ENCODE peak calls at places on chromosomes 6 and 20, in five cellular contexts. R is brain microvascular endothelial cell, W is GM23338, M is heart left ventricle, A is right lobe of liver. L is an unnamed sample.

GRCh38 chr20:34976286-34976685 is 20.6 kb downstream of the MYH7B start:
- DNase-seq in R (no peak), W (no peak), M (no peak), A (peak; percentile 20), L (no peak)

GRCh38 chr6:37819802-37820712 is 530 bp downstream of the ZFAND3 start:
- DNase-seq in R (peak; percentile 32), W (peak; percentile 69), M (peak; percentile 70), A (peak; percentile 79), L (peak; percentile 79)

GRCh38 chr20:16069416-16070010 is 503.7 kb downstream of the KIF16B start:
- DNase-seq in R (no peak), W (no peak), M (no peak), A (no peak), L (no peak)

GRCh38 chr20:60050193-60050960 is 92.2 kb downstream of the CDH26 start:
- DNase-seq in R (no peak), W (peak; percentile 82), M (no peak), A (no peak), L (no peak)

GRCh38 chr20:3646067-3646440 is 17.1 kb downstream of the GFRA4 start:
- DNase-seq in R (peak; percentile 53), W (no peak), M (no peak), A (no peak), L (no peak)

GRCh38 chr20:35578469-35578868 is 36.6 kb downstream of the ERGIC3 start:
- DNase-seq in R (no peak), W (no peak), M (no peak), A (no peak), L (peak; percentile 6)

GRCh38 chr20:2219481-2220006 is 76.3 kb upstream of the TGM3 start:
- DNase-seq in R (no peak), W (no peak), M (no peak), A (no peak), L (no peak)

GRCh38 chr6:53279301-53279700 is 69.4 kb downstream of the ELOVL5 start:
- DNase-seq in R (no peak), W (no peak), M (no peak), A (no peak), L (no peak)

GRCh38 chr20:31908424-31908823 is 38.0 kb downstream of the TTLL9 start:
- DNase-seq in R (no peak), W (no peak), M (no peak), A (no peak), L (no peak)

GRCh38 chr6:158377866-158378265 is 65.6 kb downstream of the TULP4 start:
- DNase-seq in R (peak; percentile 48), W (no peak), M (no peak), A (no peak), L (no peak)

GRCh38 chr20:20083796-20084195 is 31.5 kb downstream of the CFAP61 start:
- DNase-seq in R (no peak), W (peak; percentile 82), M (no peak), A (no peak), L (no peak)

GRCh38 chr20:14992071-14992654 is 654.8 kb upstream of the FLRT3 start:
- DNase-seq in R (peak; percentile 11), W (no peak), M (no peak), A (no peak), L (no peak)

GRCh38 chr6:111925296-111925695 is 52.0 kb upstream of the FYN start:
- DNase-seq in R (peak; percentile 68), W (no peak), M (no peak), A (no peak), L (no peak)

GRCh38 chr6:106496791-106497190 is 132.5 kb downstream of the RTN4IP1 start:
- DNase-seq in R (no peak), W (no peak), M (no peak), A (no peak), L (peak; percentile 72)

GRCh38 chr6:109644131-109644530 is 46.9 kb downstream of the AK9 start:
- DNase-seq in R (no peak), W (no peak), M (no peak), A (no peak), L (no peak)

GRCh38 chr6:160077526-160077925 is 44.1 kb upstream of the SLC22A1 start:
- DNase-seq in R (no peak), W (no peak), M (no peak), A (no peak), L (no peak)

GRCh38 chr6:41150671-41151070 is 3.5 kb downstream of the TREML1 start:
- DNase-seq in R (no peak), W (no peak), M (no peak), A (no peak), L (no peak)

GRCh38 chr20:6053776-6054688 is at the start of gene LRRN4:
- DNase-seq in R (no peak), W (peak; percentile 83), M (no peak), A (no peak), L (no peak)

GRCh38 chr6:150876598-150876997 is 11.1 kb downstream of the MTHFD1L start:
- DNase-seq in R (no peak), W (peak; percentile 26), M (peak; percentile 54), A (peak; percentile 74), L (no peak)

GRCh38 chr6:129645371-129646139 is 64.4 kb downstream of the ARHGAP18 start:
- DNase-seq in R (no peak), W (no peak), M (no peak), A (no peak), L (no peak)

DNA sequence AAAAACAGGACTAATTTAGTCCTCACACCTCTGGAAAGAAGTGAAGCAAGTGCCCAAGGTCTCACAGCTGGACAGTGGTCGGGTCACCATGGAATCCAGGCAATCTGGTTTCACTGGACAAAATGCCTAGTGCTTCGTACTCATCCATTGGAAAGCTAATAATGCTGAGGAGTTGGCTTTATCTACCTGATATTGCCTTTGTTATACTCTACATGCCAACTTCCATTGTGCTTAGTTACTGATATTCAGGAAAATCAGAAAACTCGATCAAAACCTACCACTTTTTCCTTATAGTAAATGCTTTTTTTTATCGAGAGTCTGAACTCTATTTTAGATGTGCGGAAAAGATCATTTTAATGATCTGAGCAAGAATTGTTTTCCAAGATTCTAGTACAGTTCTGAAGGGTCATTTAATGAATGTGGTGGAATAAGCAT is 966 bp downstream of the CFAP206 start:
- DNase-seq in R (no peak), W (no peak), M (no peak), A (no peak), L (no peak)
- H3K4me3 ChIP-seq in R (peak overlapping the region; percentile 73), W (peak overlapping the region; percentile 96), M (peak overlapping the region; percentile 92), A (peak overlapping the region; percentile 17), L (peak overlapping the region; percentile 97)

GRCh38 chr6:137665342-137665741 is 171.1 kb upstream of the OLIG3 start:
- DNase-seq in R (peak; percentile 5), W (no peak), M (no peak), A (no peak), L (no peak)

GRCh38 chr6:137661601-137662000 is 167.4 kb upstream of the OLIG3 start:
- DNase-seq in R (no peak), W (peak; percentile 77), M (no peak), A (no peak), L (no peak)

GRCh38 chr6:137660296-137660731 is 166.1 kb upstream of the OLIG3 start:
- DNase-seq in R (no peak), W (no peak), M (no peak), A (no peak), L (no peak)

GRCh38 chr6:137664183-137664582 is 170.0 kb upstream of the OLIG3 start:
- DNase-seq in R (no peak), W (no peak), M (no peak), A (no peak), L (no peak)

DNA sequence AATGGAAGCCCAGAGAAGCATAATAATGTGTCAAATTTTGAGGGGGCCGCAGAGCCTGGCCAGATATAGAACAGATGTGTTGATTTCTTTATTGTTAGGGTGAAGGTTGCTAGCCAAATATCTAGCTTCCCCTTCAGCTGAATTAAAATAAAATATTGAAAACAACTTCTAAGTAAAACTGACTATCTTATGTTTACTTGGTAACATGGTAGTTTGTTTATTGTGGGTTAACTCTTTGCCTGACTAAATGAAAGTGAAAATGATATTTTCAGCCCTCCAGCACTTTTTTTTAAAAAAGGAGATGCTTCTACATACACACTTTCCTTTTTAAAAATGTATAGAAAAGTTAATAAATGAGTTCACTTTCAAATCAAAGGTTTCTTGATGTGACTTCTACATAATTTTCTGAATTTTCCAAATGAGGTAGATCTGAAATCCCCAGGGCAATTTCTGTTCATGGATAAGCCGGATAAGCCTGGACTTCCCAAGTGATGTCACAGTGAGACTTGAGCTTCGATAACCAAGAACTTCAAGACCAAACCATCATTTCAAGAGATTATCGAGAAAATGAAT is 172.1 kb upstream of the OLIG3 start:
- DNase-seq in R (no peak), W (no peak), M (no peak), A (no peak), L (no peak)
- H3K4me3 ChIP-seq in R (no peak overlapping the region), W (no peak overlapping the region), M (no peak overlapping the region), A (no peak overlapping the region), L (no peak overlapping the region)

DNA sequence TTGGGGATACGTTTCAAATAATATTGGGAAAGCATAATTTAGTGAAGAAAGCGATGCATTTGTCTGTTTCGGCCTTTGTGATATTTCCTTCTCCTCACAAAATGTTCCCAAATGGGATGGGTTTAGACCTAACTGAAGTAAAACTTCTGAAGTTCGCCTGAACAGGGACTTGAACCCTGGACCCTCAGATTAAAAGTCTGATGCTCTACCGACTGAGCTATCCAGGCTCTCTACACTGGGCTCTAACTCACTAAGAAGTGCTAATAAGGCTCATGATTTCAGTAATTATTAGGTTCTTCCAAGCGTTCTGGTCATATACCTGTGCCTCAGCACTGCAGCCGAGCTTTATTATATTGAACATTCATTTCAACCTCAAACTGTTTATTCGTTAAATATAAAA is 118.8 kb upstream of the ZNF184 start:
- DNase-seq in R (peak; percentile 71), W (peak; percentile 79), M (no peak), A (no peak), L (no peak)
- H3K4me3 ChIP-seq in R (peak overlapping the region; percentile 54), W (peak overlapping the region; percentile 89), M (no peak overlapping the region), A (no peak overlapping the region), L (no peak overlapping the region)

GRCh38 chr6:36504982-36505381 is 42.3 kb downstream of the STK38 start:
- DNase-seq in R (no peak), W (no peak), M (no peak), A (no peak), L (no peak)

GRCh38 chr6:36501686-36502085 is 45.6 kb downstream of the STK38 start:
- DNase-seq in R (no peak), W (no peak), M (no peak), A (no peak), L (no peak)

GRCh38 chr6:36506617-36507016 is 40.7 kb downstream of the STK38 start:
- DNase-seq in R (no peak), W (no peak), M (no peak), A (no peak), L (no peak)

GRCh38 chr6:36508532-36508931 is 38.7 kb downstream of the STK38 start:
- DNase-seq in R (no peak), W (no peak), M (no peak), A (no peak), L (no peak)

DNA sequence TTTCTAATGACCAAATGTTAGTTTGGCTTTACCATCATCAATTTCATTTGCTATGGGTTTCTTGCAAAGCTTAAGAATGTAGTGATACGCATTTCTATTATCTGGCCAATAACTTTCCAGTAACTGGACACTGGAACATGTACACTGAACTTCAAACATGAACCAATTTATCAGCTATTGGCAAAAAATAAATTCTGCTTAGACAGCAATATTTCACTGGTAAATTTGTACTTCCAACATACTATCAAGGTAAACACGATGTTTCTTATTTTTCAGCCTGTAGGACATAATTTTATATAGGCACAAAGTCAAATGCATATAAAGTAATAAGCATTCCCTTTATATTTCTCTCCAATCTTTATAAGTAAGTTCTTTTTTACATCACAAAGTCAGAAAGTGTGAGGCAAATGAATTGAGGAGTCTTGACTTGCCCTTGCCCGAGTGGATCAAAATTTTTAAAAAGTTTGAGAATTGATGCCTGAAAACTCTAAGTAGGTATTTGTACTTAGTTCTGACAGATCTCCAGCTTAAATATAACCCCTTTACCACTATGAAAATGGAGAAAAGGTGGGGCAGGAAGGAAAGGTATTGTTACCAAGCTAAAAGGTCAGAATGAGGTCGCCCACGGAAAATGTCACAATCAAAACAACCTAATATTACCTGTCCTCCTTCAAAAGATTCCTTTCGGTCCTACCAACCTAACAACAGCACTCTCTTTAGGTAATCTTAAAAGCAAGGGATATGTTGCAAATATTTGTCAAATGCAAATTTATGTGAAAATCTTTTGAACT is 41.3 kb downstream of the STK38 start:
- DNase-seq in R (no peak), W (no peak), M (no peak), A (no peak), L (no peak)
- H3K4me3 ChIP-seq in R (no peak overlapping the region), W (no peak overlapping the region), M (no peak overlapping the region), A (no peak overlapping the region), L (no peak overlapping the region)

L was measured in lower lobe of right lung.